ENCODE peak calls at places on chromosomes 1 and 21, in nine cellular contexts. F is GM12864; I is heart left ventricle; E is omental fat pad; X is H9; Z is thoracic aorta; S is mesothelial cell of epicardium; N is WERI-Rb-1; M is CD4-positive, alpha-beta T cell. D is an unnamed sample.
A peak's percentile ranks its signal among the peaks of the same experiment; 100 is the strongest.

GRCh38 chr1:215076312-215076711 is 6.2 kb upstream of the KCNK2 start:
- DNase-seq in S (no peak), X (peak; percentile 66), E (no peak), F (peak; percentile 8), M (no peak), I (no peak), Z (no peak), N (peak; percentile 53), D (peak; percentile 19)

GRCh38 chr1:108803548-108803947 is 53.3 kb downstream of the AKNAD1 start:
- DNase-seq in I (no peak), N (no peak), F (no peak), E (no peak), Z (no peak), M (no peak), S (no peak), X (no peak), D (no peak)

GRCh38 chr1:156910309-156910782 is 10.1 kb upstream of the LRRC71 start:
- DNase-seq in I (peak; percentile 60), Z (no peak), X (peak; percentile 81), S (no peak), M (peak; percentile 41), N (peak; percentile 82), F (no peak), E (no peak), D (no peak)

GRCh38 chr1:46431695-46432094 is 37.6 kb downstream of the FAAH start:
- DNase-seq in S (no peak), E (no peak), Z (no peak), X (no peak), I (peak; percentile 24), F (no peak), M (no peak), N (no peak), D (no peak)

GRCh38 chr1:230008721-230009120 is 58.3 kb upstream of the GALNT2 start:
- DNase-seq in F (no peak), X (no peak), I (no peak), S (no peak), N (no peak), E (no peak), M (no peak), Z (no peak), D (no peak)

GRCh38 chr1:195328102-195328501 is 1280.1 kb downstream of the KCNT2 start:
- DNase-seq in Z (no peak), N (no peak), S (no peak), I (no peak), M (no peak), F (no peak), X (no peak), E (no peak), D (no peak)

GRCh38 chr1:15837931-15838330 is 9.6 kb upstream of the SPEN start:
- DNase-seq in I (no peak), M (no peak), Z (no peak), E (no peak), F (no peak), S (no peak), X (no peak), N (no peak), D (no peak)

GRCh38 chr1:206725053-206725963 is 40.6 kb downstream of the MAPKAPK2 start:
- DNase-seq in M (peak; percentile 40), N (peak; percentile 91), S (no peak), F (no peak), X (peak; percentile 73), Z (no peak), E (no peak), I (no peak), D (no peak)

GRCh38 chr1:185355947-185356346 is 38.9 kb upstream of the IVNS1ABP start:
- DNase-seq in F (no peak), M (no peak), E (no peak), N (no peak), S (no peak), X (no peak), Z (no peak), I (no peak), D (no peak)

GRCh38 chr1:87572891-87573290 is 244.2 kb downstream of the LMO4 start:
- DNase-seq in Z (no peak), S (no peak), E (no peak), M (no peak), I (no peak), X (no peak), N (peak; percentile 52), F (no peak), D (no peak)

GRCh38 chr21:17859661-17860060 is 40.5 kb upstream of the C21orf91 start:
- DNase-seq in S (no peak), N (no peak), Z (no peak), X (no peak), E (no peak), F (no peak), M (no peak), I (no peak), D (no peak)

GRCh38 chr1:38858833-38859560 is 575 bp downstream of the RRAGC start:
- DNase-seq in M (peak; percentile 13), E (peak; percentile 61), X (no peak), S (peak; percentile 19), Z (peak; percentile 19), F (peak; percentile 34), N (peak; percentile 22), I (peak; percentile 77), D (no peak)

GRCh38 chr1:215844266-215844665 is 277.2 kb downstream of the KCTD3 start:
- DNase-seq in E (no peak), I (no peak), X (no peak), F (no peak), M (no peak), N (no peak), S (no peak), Z (no peak), D (no peak)

GRCh38 chr1:117788014-117788413 is 141.4 kb downstream of the GDAP2 start:
- DNase-seq in E (no peak), F (no peak), Z (no peak), N (no peak), M (no peak), I (no peak), S (no peak), X (no peak), D (no peak)

GRCh38 chr1:63892632-63893395 is 119.0 kb downstream of the ROR1 start:
- DNase-seq in M (no peak), S (no peak), N (peak; percentile 57), E (no peak), X (no peak), Z (no peak), F (peak; percentile 57), I (no peak), D (peak; percentile 86)

GRCh38 chr1:180611016-180611930 is 20.5 kb upstream of the XPR1 start:
- DNase-seq in M (no peak), S (no peak), N (no peak), F (no peak), Z (no peak), E (no peak), X (no peak), I (no peak), D (no peak)

GRCh38 chr1:228152097-228152917 is 2.6 kb downstream of the GJC2 start:
- DNase-seq in E (no peak), S (no peak), F (no peak), Z (no peak), I (peak; percentile 65), X (no peak), M (no peak), N (no peak), D (no peak)

GRCh38 chr1:95113684-95114083 is 3.5 kb upstream of the TLCD4 start:
- DNase-seq in I (no peak), E (no peak), S (no peak), Z (no peak), N (no peak), M (no peak), X (no peak), F (no peak), D (no peak)

GRCh38 chr1:95116666-95117206 is 419 bp upstream of the TLCD4 start:
- DNase-seq in Z (peak; percentile 8), S (peak; percentile 39), X (peak; percentile 79), I (peak; percentile 64), F (no peak), N (peak; percentile 84), E (peak; percentile 32), M (peak; percentile 14), D (no peak)

GRCh38 chr1:95115708-95116137 is 1.4 kb upstream of the TLCD4 start:
- DNase-seq in I (no peak), S (no peak), F (no peak), E (no peak), M (no peak), Z (no peak), N (no peak), X (no peak), D (no peak)

GRCh38 chr1:95108792-95109191 is 8.4 kb upstream of the TLCD4 start:
- DNase-seq in Z (no peak), F (no peak), X (no peak), I (no peak), M (no peak), E (no peak), S (no peak), N (no peak), D (no peak)

GRCh38 chr1:95111014-95111413 is 6.1 kb upstream of the TLCD4 start:
- DNase-seq in I (no peak), N (no peak), E (no peak), M (no peak), F (no peak), S (no peak), X (no peak), Z (no peak), D (no peak)
- TF ChIP-seq CTCF in I (no peak), N (no peak), E (no peak), M (no peak), F (no peak), S (no peak), X (no peak), Z (no peak), D (no peak)

GRCh38 chr21:37220981-37221664 is 46.0 kb downstream of the VPS26C start:
- DNase-seq in X (peak; percentile 89), N (peak; percentile 99), S (peak; percentile 56), E (peak; percentile 97), Z (peak; percentile 94), M (peak; percentile 83), I (peak; percentile 97), F (peak; percentile 87), D (no peak)
- TF ChIP-seq CTCF in X (no peak), N (peak; percentile 83), S (no peak), E (no peak), Z (no peak), M (no peak), I (peak; percentile 66), F (peak; percentile 28), D (peak; percentile 50)

GRCh38 chr1:36994863-36995262 is 39.5 kb downstream of the GRIK3 start:
- DNase-seq in I (no peak), M (no peak), F (no peak), X (no peak), N (no peak), Z (no peak), E (no peak), S (no peak), D (no peak)
- TF ChIP-seq CTCF in I (no peak), M (no peak), F (no peak), X (peak; percentile 41), N (no peak), Z (no peak), E (no peak), S (no peak), D (no peak)

DNA sequence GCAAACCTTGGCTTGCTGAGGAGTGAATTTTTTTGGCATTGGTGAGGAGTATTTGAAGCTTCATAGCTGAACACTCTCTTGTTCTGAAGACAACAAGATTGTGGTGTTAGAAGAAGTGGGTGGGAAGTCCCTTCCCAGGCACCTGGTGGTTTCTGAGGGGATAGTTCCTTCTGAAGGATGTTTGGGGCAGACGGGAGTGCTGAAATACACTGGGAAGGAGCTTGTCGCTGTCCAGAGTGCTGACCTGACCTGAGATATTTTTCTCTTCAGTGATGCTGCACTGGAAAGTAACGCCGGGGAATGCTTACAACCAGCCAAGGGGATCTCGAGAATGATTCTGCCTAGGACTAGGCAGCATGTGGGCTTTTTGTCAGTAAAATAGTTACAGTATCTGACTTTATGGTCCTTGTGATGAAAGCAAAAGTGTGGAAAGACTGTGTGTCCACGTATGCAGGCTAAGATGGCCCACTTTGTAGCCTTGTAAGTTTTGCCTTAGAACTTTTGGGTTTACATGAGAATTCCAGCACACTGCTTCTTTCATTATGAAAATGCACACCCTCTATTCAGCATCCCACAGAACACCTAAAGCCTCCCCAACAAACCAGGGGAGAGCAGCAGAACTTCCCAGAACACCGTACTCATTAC is 33.1 kb upstream of the NFASC start:
- DNase-seq in M (no peak), I (no peak), X (peak; percentile 76), N (no peak), E (no peak), S (peak; percentile 50), Z (no peak), F (no peak), D (no peak)
- TF ChIP-seq CTCF in M (no peak), I (no peak), X (peak; percentile 56), N (no peak), E (no peak), S (no peak), Z (no peak), F (no peak), D (peak; percentile 8)

D was measured in epithelial cell of proximal tubule.